ENCODE peak calls at places on chromosome 7, in nine cellular contexts. Z, E, I, D, V, O, X, A and U are unnamed samples.

GRCh38 chr7:28595081-28595480 is 182.8 kb downstream of the CREB5 start:
- DNase-seq in X (no peak), A (no peak), Z (no peak), E (no peak), I (no peak), V (no peak), D (no peak), O (no peak), U (no peak)

GRCh38 chr7:154984601-154985188 is 18.2 kb downstream of the PAXIP1 start:
- DNase-seq in V (no peak), O (no peak), D (no peak), Z (no peak), I (no peak), X (no peak), E (no peak), A (no peak), U (no peak)

GRCh38 chr7:140084142-140084655 is 21.4 kb upstream of the PARP12 start:
- DNase-seq in I (no peak), V (no peak), O (no peak), Z (no peak), A (no peak), E (no peak), X (no peak), D (no peak), U (no peak)

GRCh38 chr7:77811895-77812685 is 13.5 kb downstream of the PHTF2 start:
- DNase-seq in O (peak), D (peak), V (no peak), I (no peak), Z (no peak), A (peak), X (no peak), E (no peak), U (no peak)

GRCh38 chr7:114310344-114311118 is 104.1 kb upstream of the FOXP2 start:
- DNase-seq in A (no peak), Z (no peak), V (no peak), I (no peak), O (no peak), X (no peak), D (no peak), E (no peak), U (no peak)

GRCh38 chr7:107659666-107660065 is 962 bp upstream of the SLC26A4 start:
- DNase-seq in X (no peak), A (peak), V (no peak), O (peak), E (no peak), Z (no peak), I (peak), D (peak), U (no peak)

GRCh38 chr7:87218941-87219544 is 489 bp downstream of the TMEM243 start:
- DNase-seq in V (peak), X (peak), Z (peak), A (peak), I (no peak), D (peak), O (peak), E (peak), U (peak)

GRCh38 chr7:36391436-36392198 is 2.0 kb downstream of the ANLN start:
- DNase-seq in D (no peak), I (no peak), Z (no peak), X (no peak), E (no peak), O (peak), V (no peak), A (no peak), U (no peak)

GRCh38 chr7:30276203-30276900 is 8.0 kb upstream of the ZNRF2 start:
- DNase-seq in E (no peak), I (no peak), V (peak), A (peak), Z (no peak), O (peak), X (peak), D (peak), U (peak)

GRCh38 chr7:147803151-147803550 is 787.4 kb upstream of the C7orf33 start:
- DNase-seq in D (no peak), Z (no peak), A (no peak), O (no peak), X (no peak), I (no peak), V (no peak), E (no peak), U (no peak)

GRCh38 chr7:126819197-126819484 is 433.6 kb downstream of the GRM8 start:
- DNase-seq in E (no peak), D (no peak), I (no peak), O (no peak), X (no peak), A (no peak), V (no peak), Z (no peak), U (no peak)

GRCh38 chr7:41702635-41703371 is at the start of gene INHBA:
- DNase-seq in D (peak), X (no peak), E (no peak), A (peak), O (peak), V (no peak), I (peak), Z (no peak), U (no peak)

GRCh38 chr7:75565129-75565528 is 73.0 kb downstream of the SPDYE5 start:
- DNase-seq in D (peak), X (no peak), A (peak), V (no peak), E (peak), O (peak), I (peak), Z (no peak), U (peak)

GRCh38 chr7:97179454-97180104 is 62.1 kb downstream of the SDHAF3 start:
- DNase-seq in V (peak), X (peak), D (peak), E (peak), O (peak), A (peak), I (peak), Z (no peak), U (peak)

GRCh38 chr7:141960687-141961422 is 12.7 kb downstream of the TAS2R38 start:
- DNase-seq in V (no peak), X (no peak), E (no peak), O (no peak), A (no peak), D (no peak), Z (no peak), I (no peak), U (no peak)

DNA sequence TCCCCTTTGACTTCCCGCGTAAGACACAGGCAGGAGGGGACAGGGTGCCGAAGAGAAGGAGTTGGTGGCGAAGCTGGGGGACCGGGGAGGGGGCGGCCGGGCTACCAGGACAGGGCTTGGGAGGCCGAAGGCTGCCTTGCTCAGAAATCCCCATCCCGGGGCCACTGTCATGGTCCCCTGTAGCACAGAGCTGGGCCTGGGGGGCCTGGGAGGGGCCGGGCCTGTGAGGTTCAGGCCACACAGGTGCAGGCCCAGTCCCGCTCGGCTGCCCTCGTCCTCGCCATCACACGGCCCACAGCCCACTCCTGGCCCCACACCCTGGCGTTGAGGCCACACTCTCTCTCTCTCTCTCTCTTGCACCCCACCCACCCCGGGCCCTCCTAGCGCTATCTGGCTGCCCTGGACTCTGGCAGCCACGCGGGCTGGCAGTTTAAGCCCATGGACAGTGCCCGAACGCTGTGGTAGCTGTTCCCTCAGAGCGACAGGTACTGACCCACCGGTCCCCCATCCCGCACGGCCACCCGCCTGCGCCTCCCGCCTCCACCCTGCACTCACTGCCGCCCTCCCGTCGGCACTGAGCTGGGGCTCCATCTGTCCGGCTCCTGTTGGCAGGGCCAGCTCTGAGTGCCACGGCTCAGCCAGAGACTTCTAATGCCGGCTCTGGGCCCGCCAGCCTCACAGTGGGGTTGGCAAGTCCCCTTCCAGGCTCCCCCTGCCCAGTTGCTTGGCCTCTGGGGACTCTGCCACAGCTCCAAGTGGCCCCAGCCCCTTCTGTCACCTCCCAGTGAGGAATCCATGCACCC is 28.0 kb downstream of the TTYH3 start:
- DNase-seq in D (no peak), I (no peak), X (no peak), A (no peak), E (no peak), V (no peak), Z (no peak), O (no peak), U (no peak)
- H3K4me3 ChIP-seq in D (no peak), I (no peak), X (no peak), A (no peak), E (no peak), V (no peak), Z (no peak), O (no peak), U (no peak)

GRCh38 chr7:5776894-5777645 is 4.4 kb downstream of the RNF216 start:
- DNase-seq in Z (no peak), V (no peak), I (no peak), O (no peak), X (no peak), A (no peak), D (no peak), E (no peak), U (no peak)
- H3K4me3 ChIP-seq in Z (no peak), V (no peak), I (no peak), O (no peak), X (no peak), A (no peak), D (no peak), E (no peak), U (no peak)

GRCh38 chr7:128100225-128100948 is 69.2 kb upstream of the LRRC4 start:
- DNase-seq in O (no peak), Z (no peak), I (no peak), A (no peak), X (no peak), E (no peak), D (no peak), V (no peak), U (no peak)

GRCh38 chr7:128094686-128095085 is 63.4 kb upstream of the LRRC4 start:
- DNase-seq in A (no peak), O (no peak), Z (no peak), E (no peak), D (no peak), X (no peak), V (no peak), I (no peak), U (no peak)

GRCh38 chr7:128099204-128099671 is 68.0 kb upstream of the LRRC4 start:
- DNase-seq in X (no peak), D (peak), I (no peak), Z (no peak), O (peak), E (no peak), V (no peak), A (no peak), U (no peak)

GRCh38 chr7:128098629-128099028 is 67.4 kb upstream of the LRRC4 start:
- DNase-seq in Z (no peak), E (no peak), O (no peak), V (no peak), D (no peak), X (no peak), I (no peak), A (no peak), U (no peak)

GRCh38 chr7:128097211-128097731 is 66.0 kb upstream of the LRRC4 start:
- DNase-seq in I (no peak), E (no peak), O (peak), Z (no peak), V (no peak), X (no peak), A (no peak), D (no peak), U (no peak)
- H3K4me3 ChIP-seq in I (no peak), E (no peak), O (no peak), Z (no peak), V (no peak), X (no peak), A (no peak), D (no peak), U (no peak)

DNA sequence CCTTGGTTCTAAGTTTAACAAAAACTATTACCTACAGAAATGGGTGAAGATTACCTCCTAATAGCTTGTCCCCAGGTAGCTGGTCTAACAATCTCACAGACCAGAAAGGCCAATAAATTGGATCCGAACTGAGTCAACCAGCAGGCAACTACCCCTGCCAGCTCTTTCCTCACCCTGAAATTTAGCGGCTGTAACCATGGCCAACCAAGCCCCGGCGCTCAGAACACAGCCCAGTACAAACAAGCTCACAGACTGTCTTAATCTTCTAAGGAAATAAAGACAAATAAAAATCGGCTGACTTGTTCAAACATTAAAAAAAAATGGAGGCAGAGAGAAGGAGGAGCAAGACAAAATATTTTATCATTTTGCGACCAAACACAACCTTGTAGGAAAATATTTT is 312.8 kb upstream of the NPVF start:
- DNase-seq in O (no peak), E (no peak), Z (no peak), D (no peak), X (no peak), A (no peak), V (no peak), I (no peak), U (no peak)
- H3K4me3 ChIP-seq in O (no peak), E (no peak), Z (no peak), D (no peak), X (no peak), A (no peak), V (no peak), I (no peak), U (no peak)

GRCh38 chr7:151647874-151648273 is 128.2 kb upstream of the RHEB start:
- DNase-seq in E (no peak), X (no peak), Z (no peak), D (no peak), I (no peak), A (no peak), V (no peak), O (no peak), U (no peak)

GRCh38 chr7:151644554-151644953 is 124.9 kb upstream of the RHEB start:
- DNase-seq in X (no peak), A (no peak), E (no peak), Z (no peak), O (no peak), I (no peak), D (no peak), V (no peak), U (no peak)

GRCh38 chr7:151648429-151648828 is 128.7 kb upstream of the RHEB start:
- DNase-seq in I (no peak), Z (no peak), X (no peak), E (no peak), D (no peak), A (no peak), O (peak), V (no peak), U (no peak)

GRCh38 chr7:151645311-151645710 is 125.6 kb upstream of the RHEB start:
- DNase-seq in E (no peak), Z (no peak), A (no peak), D (no peak), I (no peak), O (no peak), X (no peak), V (no peak), U (no peak)

GRCh38 chr7:151647006-151647405 is 127.3 kb upstream of the RHEB start:
- DNase-seq in I (no peak), V (no peak), A (no peak), O (no peak), X (no peak), D (no peak), Z (no peak), E (no peak), U (no peak)
- H3K4me3 ChIP-seq in I (no peak), V (no peak), A (no peak), O (no peak), X (no peak), D (no peak), Z (no peak), E (no peak), U (no peak)

GRCh38 chr7:23298885-23299769 is at the start of gene MALSU1:
- DNase-seq in Z (peak), I (peak), O (peak), E (peak), A (peak), D (peak), V (peak), X (peak), U (peak)

GRCh38 chr7:23295401-23295697 is 3.8 kb upstream of the MALSU1 start:
- DNase-seq in O (no peak), X (no peak), D (no peak), Z (no peak), V (no peak), I (no peak), E (no peak), A (no peak), U (no peak)

GRCh38 chr7:23294549-23295400 is 4.4 kb upstream of the MALSU1 start:
- DNase-seq in D (no peak), X (no peak), I (no peak), V (no peak), A (no peak), Z (no peak), E (no peak), O (no peak), U (no peak)

GRCh38 chr7:23299770-23300300 is 696 bp downstream of the MALSU1 start:
- DNase-seq in E (no peak), D (peak), Z (no peak), I (no peak), X (no peak), A (peak), O (peak), V (no peak), U (no peak)

GRCh38 chr7:23298141-23298851 is 843 bp upstream of the MALSU1 start:
- DNase-seq in D (peak), E (no peak), I (peak), O (peak), Z (no peak), V (no peak), X (no peak), A (peak), U (no peak)
- H3K4me3 ChIP-seq in D (no peak), E (peak), I (no peak), O (no peak), Z (peak), V (no peak), X (no peak), A (peak), U (peak)

GRCh38 chr7:151742713-151743480 is 134.0 kb downstream of the PRKAG2 start:
- DNase-seq in A (no peak), E (no peak), V (no peak), O (no peak), I (no peak), D (peak), Z (no peak), X (peak), U (no peak)

GRCh38 chr7:151744051-151744580 is 132.8 kb downstream of the PRKAG2 start:
- DNase-seq in X (no peak), D (no peak), Z (no peak), I (no peak), E (no peak), O (no peak), A (no peak), V (no peak), U (no peak)

GRCh38 chr7:151745090-151745638 is 131.8 kb downstream of the PRKAG2 start:
- DNase-seq in E (peak), D (peak), X (peak), O (peak), A (peak), Z (peak), V (peak), I (peak), U (no peak)

GRCh38 chr7:151744656-151745055 is 132.3 kb downstream of the PRKAG2 start:
- DNase-seq in E (no peak), Z (no peak), V (no peak), O (no peak), A (no peak), X (peak), I (no peak), D (no peak), U (no peak)

GRCh38 chr7:151743481-151743983 is 133.4 kb downstream of the PRKAG2 start:
- DNase-seq in X (peak), D (no peak), A (no peak), Z (peak), O (no peak), I (no peak), V (no peak), E (no peak), U (peak)
- H3K4me3 ChIP-seq in X (no peak), D (no peak), A (no peak), Z (no peak), O (no peak), I (no peak), V (no peak), E (no peak), U (no peak)

DNA sequence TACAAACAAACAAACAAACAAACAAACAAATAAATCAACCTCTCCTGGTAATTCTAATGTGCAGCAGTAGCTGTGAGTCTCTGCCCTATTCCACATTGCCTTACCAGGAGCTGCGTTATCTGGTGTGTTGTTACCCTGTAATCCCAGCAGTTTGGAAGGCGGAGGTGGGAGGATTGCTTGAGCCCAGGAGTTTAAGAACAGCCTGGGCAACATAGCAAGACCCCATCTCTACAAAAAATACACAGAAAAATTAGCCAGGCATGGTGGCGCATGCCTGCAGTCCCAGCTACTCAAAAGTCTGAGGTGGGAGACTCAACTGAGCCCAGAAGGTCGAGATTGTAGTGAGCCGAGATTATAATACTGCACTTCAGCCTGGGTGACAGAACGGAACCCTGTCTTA is 192.7 kb downstream of the EXOC4 start:
- DNase-seq in D (no peak), X (no peak), V (no peak), Z (no peak), O (no peak), A (no peak), E (no peak), I (no peak), U (no peak)
- H3K4me3 ChIP-seq in D (no peak), X (no peak), V (no peak), Z (no peak), O (no peak), A (no peak), E (no peak), I (no peak), U (no peak)